ENCODE peak calls at places on chromosomes 13 and 19, in five cellular contexts. One of them, this sample, is unnamed.

GRCh38 chr13:30818323-30818960 is 83.1 kb downstream of the ALOX5AP start:
- DNase-seq in cardiac fibroblast: peak
- DNase-seq in GM06990: no peak
- DNase-seq in pancreas: no peak
- DNase-seq in thoracic aorta: peak
- DNase-seq in this sample: no peak

GRCh38 chr13:75318138-75318833 is 163.7 kb downstream of the TBC1D4 start:
- DNase-seq in GM06990: no peak
- DNase-seq in thoracic aorta: no peak
- DNase-seq in pancreas: no peak
- DNase-seq in cardiac fibroblast: no peak
- DNase-seq in this sample: no peak

GRCh38 chr13:112145221-112146072 is 78.5 kb downstream of the SOX1 start:
- DNase-seq in thoracic aorta: no peak
- DNase-seq in GM06990: no peak
- DNase-seq in cardiac fibroblast: no peak
- DNase-seq in pancreas: no peak
- DNase-seq in this sample: no peak

GRCh38 chr19:5035817-5036732 is 67.2 kb downstream of the KDM4B start:
- DNase-seq in GM06990: no peak
- DNase-seq in pancreas: no peak
- DNase-seq in cardiac fibroblast: no peak
- DNase-seq in thoracic aorta: no peak
- DNase-seq in this sample: no peak

GRCh38 chr19:56348289-56348877 is 33.7 kb upstream of the ZSCAN5A start:
- DNase-seq in GM06990: no peak
- DNase-seq in cardiac fibroblast: peak
- DNase-seq in thoracic aorta: no peak
- DNase-seq in pancreas: no peak
- DNase-seq in this sample: no peak

GRCh38 chr19:35404879-35405622 is 34.2 kb downstream of the GPR42 start:
- DNase-seq in pancreas: peak
- DNase-seq in thoracic aorta: peak
- DNase-seq in GM06990: peak
- DNase-seq in cardiac fibroblast: peak
- DNase-seq in this sample: peak

GRCh38 chr13:102948006-102948405 is 102.2 kb downstream of the ERCC5 start:
- DNase-seq in pancreas: no peak
- DNase-seq in cardiac fibroblast: peak
- DNase-seq in thoracic aorta: no peak
- DNase-seq in GM06990: no peak
- DNase-seq in this sample: no peak

GRCh38 chr13:98515804-98516465 is 61.0 kb downstream of the STK24 start:
- DNase-seq in cardiac fibroblast: no peak
- DNase-seq in GM06990: no peak
- DNase-seq in pancreas: no peak
- DNase-seq in thoracic aorta: no peak
- DNase-seq in this sample: no peak

GRCh38 chr19:50723735-50724521 is 764 bp downstream of the CLEC11A start:
- DNase-seq in GM06990: no peak
- DNase-seq in pancreas: no peak
- DNase-seq in cardiac fibroblast: no peak
- DNase-seq in thoracic aorta: no peak
- DNase-seq in this sample: no peak

GRCh38 chr13:43360911-43361605 is 337.7 kb downstream of the DNAJC15 start:
- DNase-seq in cardiac fibroblast: peak
- DNase-seq in GM06990: no peak
- DNase-seq in thoracic aorta: no peak
- DNase-seq in pancreas: no peak
- DNase-seq in this sample: no peak

GRCh38 chr13:50080856-50081105 is 65.5 kb downstream of the KCNRG start:
- DNase-seq in thoracic aorta: no peak
- DNase-seq in cardiac fibroblast: peak
- DNase-seq in pancreas: no peak
- DNase-seq in GM06990: no peak
- DNase-seq in this sample: no peak

GRCh38 chr19:35644987-35645679 is 3.0 kb upstream of the COX6B1 start:
- DNase-seq in GM06990: peak
- DNase-seq in thoracic aorta: peak
- DNase-seq in pancreas: peak
- DNase-seq in cardiac fibroblast: peak
- DNase-seq in this sample: no peak

GRCh38 chr19:38862321-38863059 is 12.7 kb upstream of the HNRNPL start:
- DNase-seq in GM06990: no peak
- DNase-seq in pancreas: peak
- DNase-seq in cardiac fibroblast: peak
- DNase-seq in thoracic aorta: no peak
- DNase-seq in this sample: no peak

GRCh38 chr19:10858204-10858828 is 10.1 kb downstream of the C19orf38 start:
- DNase-seq in pancreas: no peak
- DNase-seq in cardiac fibroblast: peak
- DNase-seq in GM06990: no peak
- DNase-seq in thoracic aorta: no peak
- DNase-seq in this sample: no peak

GRCh38 chr13:25232937-25233515 is 54.3 kb downstream of the MTMR6 start:
- DNase-seq in cardiac fibroblast: peak
- DNase-seq in GM06990: no peak
- DNase-seq in pancreas: no peak
- DNase-seq in thoracic aorta: no peak
- DNase-seq in this sample: no peak

GRCh38 chr13:113904411-113904810 is 40.5 kb upstream of the GAS6 start:
- DNase-seq in thoracic aorta: no peak
- DNase-seq in pancreas: no peak
- DNase-seq in cardiac fibroblast: no peak
- DNase-seq in GM06990: no peak
- DNase-seq in this sample: no peak

GRCh38 chr19:31285744-31286143 is 63.5 kb downstream of the TSHZ3 start:
- DNase-seq in pancreas: no peak
- DNase-seq in GM06990: no peak
- DNase-seq in thoracic aorta: no peak
- DNase-seq in cardiac fibroblast: peak
- DNase-seq in this sample: no peak

GRCh38 chr19:4971816-4972495 is 3.0 kb downstream of the KDM4B start:
- DNase-seq in cardiac fibroblast: no peak
- DNase-seq in thoracic aorta: no peak
- DNase-seq in pancreas: no peak
- DNase-seq in GM06990: no peak
- DNase-seq in this sample: no peak

GRCh38 chr19:41013359-41013758 is 22.3 kb downstream of the CYP2B6 start:
- DNase-seq in cardiac fibroblast: no peak
- DNase-seq in GM06990: no peak
- DNase-seq in thoracic aorta: no peak
- DNase-seq in pancreas: no peak
- DNase-seq in this sample: no peak

GRCh38 chr19:5343848-5344247 is 3.2 kb upstream of the PTPRS start:
- DNase-seq in GM06990: no peak
- DNase-seq in pancreas: no peak
- DNase-seq in thoracic aorta: no peak
- DNase-seq in cardiac fibroblast: peak
- DNase-seq in this sample: no peak

GRCh38 chr19:51607920-51608562 is 22.2 kb downstream of the SIGLEC5 start:
- DNase-seq in cardiac fibroblast: peak
- DNase-seq in GM06990: peak
- DNase-seq in pancreas: peak
- DNase-seq in thoracic aorta: no peak
- DNase-seq in this sample: no peak

GRCh38 chr19:52200044-52200443 is 10.2 kb downstream of the PPP2R1A start:
- DNase-seq in thoracic aorta: peak
- DNase-seq in pancreas: no peak
- DNase-seq in cardiac fibroblast: peak
- DNase-seq in GM06990: no peak
- DNase-seq in this sample: no peak

GRCh38 chr19:12828494-12828893 is 5.9 kb downstream of the RTBDN start:
- DNase-seq in pancreas: peak
- DNase-seq in cardiac fibroblast: peak
- DNase-seq in thoracic aorta: no peak
- DNase-seq in GM06990: no peak
- DNase-seq in this sample: no peak

GRCh38 chr19:38583219-38583984 is 34.4 kb downstream of the MAP4K1 start:
- DNase-seq in pancreas: no peak
- DNase-seq in cardiac fibroblast: no peak
- DNase-seq in thoracic aorta: no peak
- DNase-seq in GM06990: peak
- DNase-seq in this sample: peak

GRCh38 chr13:101058841-101059240 is 357.5 kb downstream of the NALCN start:
- DNase-seq in GM06990: no peak
- DNase-seq in cardiac fibroblast: no peak
- DNase-seq in pancreas: no peak
- DNase-seq in thoracic aorta: no peak
- DNase-seq in this sample: no peak

GRCh38 chr13:72643339-72643989 is 84.0 kb downstream of the MZT1 start:
- DNase-seq in pancreas: peak
- DNase-seq in cardiac fibroblast: peak
- DNase-seq in thoracic aorta: no peak
- DNase-seq in GM06990: no peak
- DNase-seq in this sample: peak

GRCh38 chr19:4991996-4992698 is 23.2 kb downstream of the KDM4B start:
- DNase-seq in GM06990: no peak
- DNase-seq in pancreas: no peak
- DNase-seq in thoracic aorta: no peak
- DNase-seq in cardiac fibroblast: no peak
- DNase-seq in this sample: no peak

GRCh38 chr19:48341006-48341405 is 15.7 kb downstream of the EMP3 start:
- DNase-seq in cardiac fibroblast: no peak
- DNase-seq in GM06990: no peak
- DNase-seq in pancreas: no peak
- DNase-seq in thoracic aorta: no peak
- DNase-seq in this sample: no peak

GRCh38 chr13:50512602-50513527 is 330.6 kb downstream of the DLEU7 start:
- DNase-seq in GM06990: peak
- DNase-seq in thoracic aorta: no peak
- DNase-seq in cardiac fibroblast: peak
- DNase-seq in pancreas: no peak
- DNase-seq in this sample: peak

GRCh38 chr13:24131749-24132148 is 28.8 kb upstream of the SPATA13 start:
- DNase-seq in thoracic aorta: no peak
- DNase-seq in GM06990: no peak
- DNase-seq in cardiac fibroblast: no peak
- DNase-seq in pancreas: no peak
- DNase-seq in this sample: no peak

GRCh38 chr19:29645911-29646310 is 19.4 kb upstream of the PLEKHF1 start:
- DNase-seq in pancreas: peak
- DNase-seq in GM06990: no peak
- DNase-seq in cardiac fibroblast: peak
- DNase-seq in thoracic aorta: no peak
- DNase-seq in this sample: no peak

GRCh38 chr13:31089649-31090048 is 72.1 kb downstream of the HSPH1 start:
- DNase-seq in GM06990: no peak
- DNase-seq in cardiac fibroblast: no peak
- DNase-seq in thoracic aorta: no peak
- DNase-seq in pancreas: no peak
- DNase-seq in this sample: no peak

GRCh38 chr13:27110056-27110746 is 61.4 kb downstream of the USP12 start:
- DNase-seq in thoracic aorta: no peak
- DNase-seq in pancreas: no peak
- DNase-seq in GM06990: no peak
- DNase-seq in cardiac fibroblast: no peak
- DNase-seq in this sample: no peak

DNA sequence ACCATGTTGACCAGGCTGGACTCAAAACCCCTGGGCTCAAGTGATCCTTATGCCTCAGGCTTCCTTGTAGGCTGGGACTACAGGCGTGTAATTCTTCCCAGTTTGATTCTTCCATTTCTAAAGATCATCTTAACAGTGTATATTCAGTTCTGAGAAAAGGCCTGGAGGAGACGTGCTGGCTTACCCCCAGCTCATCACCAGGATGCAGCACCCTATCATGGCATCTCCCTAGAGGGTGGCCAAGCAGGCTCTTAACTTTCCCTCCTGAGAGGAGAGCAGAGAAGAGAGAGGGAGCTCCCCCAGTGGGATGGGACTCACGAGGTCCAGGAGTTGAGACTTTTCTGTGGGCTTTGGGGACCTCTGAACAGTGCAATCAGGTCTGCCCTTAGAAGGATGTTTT is 2.1 kb upstream of the TUBA3C start:
- DNase-seq in thoracic aorta: no peak
- DNase-seq in pancreas: no peak
- DNase-seq in cardiac fibroblast: no peak
- DNase-seq in GM06990: no peak
- DNase-seq in this sample: no peak
- H3K4me3 ChIP-seq in thoracic aorta: no peak
- H3K4me3 ChIP-seq in pancreas: no peak
- H3K4me3 ChIP-seq in cardiac fibroblast: no peak
- H3K4me3 ChIP-seq in GM06990: no peak
- H3K4me3 ChIP-seq in this sample: no peak

DNA sequence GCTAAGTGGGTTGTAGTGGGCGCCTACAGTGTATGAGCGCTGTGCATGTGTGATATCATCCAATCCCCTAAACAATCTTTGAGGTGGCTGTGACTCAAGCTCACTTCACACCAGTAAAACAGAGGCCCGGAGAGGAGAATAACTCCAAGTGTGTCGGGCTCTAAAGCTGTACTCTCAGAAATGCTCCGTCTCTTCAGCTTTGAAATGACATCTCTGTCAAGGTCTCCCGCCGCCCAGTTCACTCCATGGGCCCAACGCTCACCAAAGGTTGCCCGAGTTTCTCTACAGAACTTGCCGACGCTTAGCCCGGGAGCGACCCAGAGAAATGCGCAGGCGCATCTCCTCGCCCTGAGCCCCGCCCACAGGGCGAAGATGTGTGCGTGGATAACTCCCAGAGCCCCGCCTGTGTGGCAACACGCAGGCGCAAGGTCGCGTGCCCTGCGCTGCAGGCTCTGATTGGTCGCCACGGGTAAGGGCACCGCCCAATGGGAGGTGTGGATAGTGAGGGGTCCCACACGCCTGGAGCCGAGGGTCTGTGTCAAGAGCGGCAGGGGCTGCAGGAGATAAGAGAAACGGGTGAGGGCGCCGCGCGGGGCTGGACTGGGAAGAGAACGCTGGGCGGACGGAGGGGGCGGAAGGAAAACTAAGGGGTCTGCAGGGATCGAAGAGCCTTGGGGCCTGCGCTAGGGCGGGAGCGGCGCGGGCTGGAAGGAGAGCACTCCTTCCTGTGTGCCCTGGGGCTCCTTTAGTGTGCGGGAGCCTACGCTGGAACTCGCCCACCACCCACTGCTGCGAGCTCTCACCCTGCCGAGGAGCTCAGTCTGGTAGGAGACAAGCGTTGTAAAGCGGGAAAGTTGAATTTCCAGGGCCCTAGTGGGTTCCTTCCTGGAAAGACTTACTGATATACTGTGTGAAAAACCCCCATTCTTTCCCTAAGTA is at the start of gene ZNF526:
- DNase-seq in cardiac fibroblast: peak
- DNase-seq in GM06990: peak
- DNase-seq in pancreas: peak
- DNase-seq in thoracic aorta: peak
- DNase-seq in this sample: peak
- TF ChIP-seq CTCF in cardiac fibroblast: no peak
- TF ChIP-seq CTCF in GM06990: no peak
- TF ChIP-seq CTCF in pancreas: no peak
- TF ChIP-seq CTCF in thoracic aorta: no peak
- TF ChIP-seq CTCF in this sample: no peak

GRCh38 chr13:95480131-95480545 is 72.4 kb upstream of the CLDN10 start:
- DNase-seq in GM06990: no peak
- DNase-seq in thoracic aorta: no peak
- DNase-seq in cardiac fibroblast: peak
- DNase-seq in pancreas: no peak
- DNase-seq in this sample: no peak
- H3K4me3 ChIP-seq in GM06990: no peak
- H3K4me3 ChIP-seq in thoracic aorta: no peak
- H3K4me3 ChIP-seq in cardiac fibroblast: no peak
- H3K4me3 ChIP-seq in pancreas: no peak
- H3K4me3 ChIP-seq in this sample: no peak

GRCh38 chr13:90070837-90071525 is 1276.5 kb upstream of the MIR17HG start:
- DNase-seq in thoracic aorta: no peak
- DNase-seq in cardiac fibroblast: no peak
- DNase-seq in pancreas: no peak
- DNase-seq in GM06990: no peak
- DNase-seq in this sample: no peak
- TF ChIP-seq CTCF in thoracic aorta: no peak
- TF ChIP-seq CTCF in cardiac fibroblast: no peak
- TF ChIP-seq CTCF in pancreas: no peak
- TF ChIP-seq CTCF in GM06990: no peak
- TF ChIP-seq CTCF in this sample: no peak

This sample was measured in GM12864.